ENCODE peak calls at places on chromosomes 5 and 9, in four cellular contexts. One of them, this sample, is unnamed.

GRCh38 chr5:1315709-1316587 is 21.1 kb upstream of the TERT start:
- DNase-seq in NCI-H345: peak
- DNase-seq in AG04450: no peak
- DNase-seq in left ventricle myocardium inferior: no peak
- DNase-seq in this sample: peak

GRCh38 chr9:38179965-38180364 is 110.9 kb upstream of the SHB start:
- DNase-seq in NCI-H345: no peak
- DNase-seq in AG04450: no peak
- DNase-seq in left ventricle myocardium inferior: no peak
- DNase-seq in this sample: no peak

GRCh38 chr9:134330590-134330989 is 4.3 kb downstream of the RXRA start:
- DNase-seq in NCI-H345: no peak
- DNase-seq in AG04450: no peak
- DNase-seq in left ventricle myocardium inferior: peak
- DNase-seq in this sample: no peak

GRCh38 chr9:96464426-96464825 is 14.5 kb downstream of the HABP4 start:
- DNase-seq in NCI-H345: no peak
- DNase-seq in AG04450: no peak
- DNase-seq in left ventricle myocardium inferior: no peak
- DNase-seq in this sample: no peak

GRCh38 chr9:91428431-91428830 is 4.8 kb upstream of the NFIL3 start:
- DNase-seq in NCI-H345: no peak
- DNase-seq in AG04450: no peak
- DNase-seq in left ventricle myocardium inferior: no peak
- DNase-seq in this sample: no peak

GRCh38 chr5:124365491-124365890 is 380.9 kb downstream of the ZNF608 start:
- DNase-seq in NCI-H345: peak
- DNase-seq in AG04450: no peak
- DNase-seq in left ventricle myocardium inferior: no peak
- DNase-seq in this sample: no peak

GRCh38 chr5:135245521-135246499 is 153.2 kb downstream of the MACROH2A1 start:
- DNase-seq in NCI-H345: no peak
- DNase-seq in AG04450: no peak
- DNase-seq in left ventricle myocardium inferior: no peak
- DNase-seq in this sample: no peak

GRCh38 chr5:168262042-168262743 is 29.3 kb upstream of the WWC1 start:
- DNase-seq in NCI-H345: no peak
- DNase-seq in AG04450: no peak
- DNase-seq in left ventricle myocardium inferior: no peak
- DNase-seq in this sample: no peak

GRCh38 chr9:107142896-107143603 is 140.0 kb upstream of the RAD23B start:
- DNase-seq in NCI-H345: no peak
- DNase-seq in AG04450: no peak
- DNase-seq in left ventricle myocardium inferior: no peak
- DNase-seq in this sample: no peak

GRCh38 chr9:79542735-79543504 is 28.8 kb upstream of the TLE4 start:
- DNase-seq in NCI-H345: peak
- DNase-seq in AG04450: no peak
- DNase-seq in left ventricle myocardium inferior: no peak
- DNase-seq in this sample: no peak

GRCh38 chr5:149002761-149003689 is 59.8 kb downstream of the SH3TC2 start:
- DNase-seq in NCI-H345: no peak
- DNase-seq in AG04450: no peak
- DNase-seq in left ventricle myocardium inferior: no peak
- DNase-seq in this sample: no peak

GRCh38 chr9:123290764-123291163 is 22.4 kb upstream of the STRBP start:
- DNase-seq in NCI-H345: no peak
- DNase-seq in AG04450: no peak
- DNase-seq in left ventricle myocardium inferior: no peak
- DNase-seq in this sample: no peak

GRCh38 chr5:135398855-135399837 is at the start of gene MACROH2A1:
- DNase-seq in NCI-H345: peak
- DNase-seq in AG04450: no peak
- DNase-seq in left ventricle myocardium inferior: peak
- DNase-seq in this sample: peak